ENCODE peak calls at places on chromosomes 3 and 15, in nine cellular contexts. S is HT-29; A is activated CD8-positive, alpha-beta memory T cell treated with anti-CD3 and anti-CD28 coated beads, Interleukin-2, amount 50 U/mL, for 4 hours; K is NCI-H1105; X is HuH-7.5; D is tibial artery; J is NCI-H1694 treated with DMSO at 0.1 percent for 48 hours; M is epithelial cell of esophagus; C is NCI-H82. N is an unnamed sample.

GRCh38 chr15:70426065-70426821 is 328.5 kb upstream of the TLE3 start:
- DNase-seq in S (no peak), A (no peak), K (no peak), X (no peak), D (no peak), J (no peak), M (peak), C (no peak), N (no peak)

GRCh38 chr15:92158426-92158825 is 235.3 kb upstream of the ST8SIA2 start:
- DNase-seq in S (peak), A (peak), K (no peak), X (no peak), D (no peak), J (no peak), M (peak), C (no peak), N (no peak)

GRCh38 chr3:25423780-25424179 is 4.3 kb upstream of the RARB start:
- DNase-seq in S (no peak), A (no peak), K (no peak), X (no peak), D (no peak), J (no peak), M (peak), C (no peak), N (no peak)

GRCh38 chr3:102006812-102007485 is 157.6 kb downstream of the NFKBIZ start:
- DNase-seq in S (peak), A (no peak), K (peak), X (no peak), D (peak), J (no peak), M (peak), C (no peak), N (no peak)

GRCh38 chr3:60140160-60140559 is 1090.3 kb upstream of the CFAP20DC start:
- DNase-seq in S (no peak), A (no peak), K (no peak), X (no peak), D (no peak), J (no peak), M (no peak), C (no peak), N (no peak)

GRCh38 chr3:131526801-131527347 is 24.1 kb upstream of the MRPL3 start:
- DNase-seq in S (no peak), A (no peak), K (no peak), X (peak), D (no peak), J (peak), M (peak), C (no peak), N (no peak)

GRCh38 chr3:188204516-188204915 is 50.6 kb downstream of the LPP start:
- DNase-seq in S (no peak), A (no peak), K (no peak), X (no peak), D (no peak), J (no peak), M (no peak), C (no peak), N (no peak)

GRCh38 chr3:163785693-163786092 is 1292.6 kb downstream of the SI start:
- DNase-seq in S (peak), A (no peak), K (no peak), X (no peak), D (no peak), J (no peak), M (no peak), C (peak), N (peak)

GRCh38 chr15:88649286-88649733 is 10.5 kb downstream of the ISG20 start:
- DNase-seq in S (no peak), A (peak), K (no peak), X (no peak), D (peak), J (no peak), M (peak), C (no peak), N (no peak)

GRCh38 chr15:67025719-67026118 is 39.7 kb upstream of the SMAD3 start:
- DNase-seq in S (peak), A (no peak), K (no peak), X (no peak), D (no peak), J (no peak), M (no peak), C (no peak), N (no peak)

GRCh38 chr15:82832601-82833209 is 23.3 kb downstream of the WHAMM start:
- DNase-seq in S (peak), A (peak), K (no peak), X (no peak), D (no peak), J (no peak), M (peak), C (no peak), N (no peak)

GRCh38 chr15:56491110-56491722 is 26.3 kb upstream of the MNS1 start:
- DNase-seq in S (peak), A (peak), K (peak), X (peak), D (no peak), J (peak), M (peak), C (peak), N (peak)

GRCh38 chr15:43513550-43513949 is 3.9 kb upstream of the MAP1A start:
- DNase-seq in S (no peak), A (no peak), K (no peak), X (no peak), D (no peak), J (no peak), M (no peak), C (no peak), N (no peak)

GRCh38 chr15:20358781-20359414 is 182.7 kb downstream of the GOLGA6L6 start:
- DNase-seq in S (no peak), A (no peak), K (no peak), X (no peak), D (no peak), J (no peak), M (no peak), C (no peak), N (no peak)

GRCh38 chr3:61997112-61997511 is 376.2 kb downstream of the FEZF2 start:
- DNase-seq in S (no peak), A (no peak), K (no peak), X (no peak), D (no peak), J (no peak), M (peak), C (peak), N (peak)

GRCh38 chr15:34642252-34642651 is 58.8 kb upstream of the GOLGA8B start:
- DNase-seq in S (no peak), A (no peak), K (no peak), X (no peak), D (no peak), J (no peak), M (no peak), C (peak), N (peak)

GRCh38 chr3:106025151-106025722 is 156.4 kb upstream of the CBLB start:
- DNase-seq in S (peak), A (no peak), K (peak), X (no peak), D (no peak), J (no peak), M (peak), C (no peak), N (no peak)

GRCh38 chr3:12544652-12545472 is 437 bp downstream of the MKRN2OS start:
- DNase-seq in S (peak), A (no peak), K (no peak), X (no peak), D (no peak), J (no peak), M (no peak), C (no peak), N (no peak)

GRCh38 chr15:89105147-89105546 is 16.9 kb downstream of the ABHD2 start:
- DNase-seq in S (peak), A (no peak), K (no peak), X (no peak), D (no peak), J (no peak), M (peak), C (no peak), N (no peak)

GRCh38 chr3:188627652-188628051 is 473.7 kb downstream of the LPP start:
- DNase-seq in S (no peak), A (no peak), K (no peak), X (no peak), D (no peak), J (no peak), M (peak), C (no peak), N (no peak)

GRCh38 chr3:3196148-3196861 is 16.8 kb upstream of the CRBN start:
- DNase-seq in S (peak), A (no peak), K (no peak), X (no peak), D (no peak), J (no peak), M (peak), C (peak), N (peak)

GRCh38 chr15:78195735-78196201 is 38.6 kb downstream of the ACSBG1 start:
- DNase-seq in S (peak), A (peak), K (no peak), X (peak), D (no peak), J (peak), M (peak), C (peak), N (peak)

N was measured in WERI-Rb-1.